ENCODE peak calls at places on chromosome 5, in five cellular contexts. L is heart left ventricle, K is EL, T is mesothelial cell of epicardium, F is NCI-H2081. R is an unnamed sample.

GRCh38 chr5:56262269-56262668 is 29.1 kb upstream of the ANKRD55 start:
- DNase-seq in L (no peak), K (no peak), T (no peak), F (no peak), R (no peak)

GRCh38 chr5:141186897-141187512 is at the start of gene PCDHB9:
- DNase-seq in L (no peak), K (peak), T (no peak), F (peak), R (no peak)

GRCh38 chr5:135396459-135397055 is 2.5 kb downstream of the MACROH2A1 start:
- DNase-seq in L (no peak), K (no peak), T (no peak), F (no peak), R (no peak)

GRCh38 chr5:1262381-1262780 is 32.5 kb downstream of the TERT start:
- DNase-seq in L (no peak), K (no peak), T (no peak), F (no peak), R (no peak)

GRCh38 chr5:138502121-138502520 is 36.8 kb downstream of the EGR1 start:
- DNase-seq in L (no peak), K (no peak), T (no peak), F (no peak), R (no peak)

GRCh38 chr5:149177911-149178565 is 36.7 kb downstream of the ABLIM3 start:
- DNase-seq in L (peak), K (no peak), T (no peak), F (no peak), R (no peak)

GRCh38 chr5:131628990-131629389 is 6.0 kb downstream of the RAPGEF6 start:
- DNase-seq in L (no peak), K (peak), T (no peak), F (no peak), R (no peak)

GRCh38 chr5:77852514-77853352 is 76.6 kb upstream of the TBCA start:
- DNase-seq in L (peak), K (peak), T (peak), F (no peak), R (no peak)

GRCh38 chr5:176663566-176663965 is 16.3 kb downstream of the TSPAN17 start:
- DNase-seq in L (no peak), K (no peak), T (no peak), F (no peak), R (no peak)

GRCh38 chr5:90037646-90038045 is 371.9 kb downstream of the CETN3 start:
- DNase-seq in L (no peak), K (no peak), T (no peak), F (no peak), R (no peak)

GRCh38 chr5:109045710-109046109 is 298.0 kb downstream of the FER start:
- DNase-seq in L (no peak), K (no peak), T (no peak), F (no peak), R (no peak)

GRCh38 chr5:14464101-14464500 is 117.5 kb upstream of the OTULINL start:
- DNase-seq in L (no peak), K (no peak), T (no peak), F (no peak), R (no peak)

GRCh38 chr5:39628348-39628747 is 203.6 kb upstream of the DAB2 start:
- DNase-seq in L (no peak), K (no peak), T (no peak), F (no peak), R (no peak)

GRCh38 chr5:103849934-103850333 is 287.3 kb upstream of the NUDT12 start:
- DNase-seq in L (no peak), K (peak), T (no peak), F (no peak), R (no peak)